ENCODE peak calls at places on chromosomes 11 and 22, in five cellular contexts. Y is fibroblast of mammary gland; S is CD4-positive, alpha-beta memory T cell; D is KBM-7; V is naive thymus-derived CD8-positive, alpha-beta T cell. L is an unnamed sample.

GRCh38 chr22:28239941-28240340 is 320.9 kb upstream of the PITPNB start:
- DNase-seq in Y (no peak), S (no peak), D (no peak), V (no peak), L (no peak)

GRCh38 chr11:130166457-130166784 is 6.8 kb downstream of the ST14 start:
- DNase-seq in Y (peak), S (no peak), D (no peak), V (no peak), L (peak)

GRCh38 chr11:3153291-3153861 is 11.7 kb downstream of the OSBPL5 start:
- DNase-seq in Y (peak), S (no peak), D (no peak), V (no peak), L (no peak)

GRCh38 chr22:45629469-45630089 is 42.1 kb upstream of the ATXN10 start:
- DNase-seq in Y (no peak), S (no peak), D (no peak), V (no peak), L (no peak)

GRCh38 chr22:44814266-44815098 is 62.1 kb downstream of the ARHGAP8 start:
- DNase-seq in Y (no peak), S (no peak), D (no peak), V (no peak), L (no peak)

GRCh38 chr11:5289696-5290095 is 12.1 kb downstream of the OR51B4 start:
- DNase-seq in Y (peak), S (no peak), D (no peak), V (no peak), L (no peak)

GRCh38 chr11:14617241-14618027 is 26.2 kb upstream of the PDE3B start:
- DNase-seq in Y (no peak), S (no peak), D (no peak), V (no peak), L (no peak)

GRCh38 chr11:80593981-80594380 is 1153.2 kb upstream of the TENM4 start:
- DNase-seq in Y (peak), S (no peak), D (peak), V (no peak), L (peak)

GRCh38 chr22:46754110-46754799 is 8.2 kb upstream of the TBC1D22A start:
- DNase-seq in Y (peak), S (no peak), D (no peak), V (no peak), L (peak)

GRCh38 chr11:8634498-8634897 is 40.5 kb upstream of the STK33 start:
- DNase-seq in Y (no peak), S (no peak), D (no peak), V (no peak), L (no peak)

GRCh38 chr11:115430345-115430744 is 73.9 kb downstream of the CADM1 start:
- DNase-seq in Y (no peak), S (no peak), D (no peak), V (no peak), L (no peak)

GRCh38 chr22:36180038-36180880 is 19.7 kb upstream of the APOL3 start:
- DNase-seq in Y (peak), S (peak), D (peak), V (peak), L (peak)